ENCODE peak calls at places on chromosomes 2 and 18, in nine cellular contexts. B is body of pancreas, N is K562, D is psoas muscle, V is HCT116, U is IMR-90, R is right lobe of liver, I is tibial artery, T is upper lobe of right lung. Q is an unnamed sample. For H3K9me3, the result is how much of the 10 kb centered on the place peaks cover.

GRCh38 chr2:143161982-143162837 is 33.0 kb downstream of the ARHGAP15 start:
- DNase-seq in B (peak), N (no peak), D (peak), V (peak), U (peak), R (no peak), I (no peak), T (no peak), Q (no peak)

GRCh38 chr18:46211816-46212215 is 107.6 kb downstream of the HAUS1 start:
- DNase-seq in B (no peak), N (peak), D (no peak), V (no peak), U (peak), R (no peak), I (no peak), T (no peak), Q (no peak)

GRCh38 chr2:118244686-118245085 is 156.4 kb downstream of the INSIG2 start:
- DNase-seq in B (no peak), N (no peak), D (no peak), V (no peak), U (no peak), R (no peak), I (no peak), T (no peak), Q (no peak)

GRCh38 chr2:74051504-74051903 is 66.8 kb downstream of the TET3 start:
- DNase-seq in B (no peak), N (no peak), D (no peak), V (no peak), U (no peak), R (no peak), I (no peak), T (no peak), Q (no peak)

GRCh38 chr18:63073481-63073880 is 246.1 kb downstream of the BCL2 start:
- DNase-seq in B (no peak), N (no peak), D (no peak), V (no peak), U (no peak), R (no peak), I (no peak), T (no peak), Q (no peak)

GRCh38 chr2:58107803-58108710 is 61.5 kb downstream of the VRK2 start:
- DNase-seq in B (no peak), N (no peak), D (no peak), V (peak), U (peak), R (no peak), I (no peak), T (no peak), Q (peak)

GRCh38 chr2:132372276-132372675 is 44.3 kb upstream of the GPR39 start:
- DNase-seq in B (no peak), N (no peak), D (no peak), V (no peak), U (no peak), R (no peak), I (no peak), T (no peak), Q (no peak)

GRCh38 chr18:22551536-22552151 is 133.9 kb upstream of the CTAGE1 start:
- DNase-seq in B (peak), N (no peak), D (no peak), V (peak), U (peak), R (no peak), I (no peak), T (no peak), Q (peak)

GRCh38 chr18:77177009-77177408 is 44.4 kb upstream of the MBP start:
- DNase-seq in B (no peak), N (no peak), D (no peak), V (no peak), U (peak), R (no peak), I (no peak), T (no peak), Q (no peak)

GRCh38 chr2:134773372-134774073 is 54.7 kb upstream of the TMEM163 start:
- DNase-seq in B (peak), N (no peak), D (no peak), V (no peak), U (no peak), R (no peak), I (no peak), T (no peak), Q (no peak)

GRCh38 chr2:241064008-241064801 is 37.9 kb downstream of the MTERF4 start:
- DNase-seq in B (peak), N (no peak), D (no peak), V (peak), U (no peak), R (no peak), I (no peak), T (peak), Q (peak)

GRCh38 chr18:75276813-75277628 is 66.4 kb downstream of the TSHZ1 start:
- DNase-seq in B (no peak), N (no peak), D (no peak), V (no peak), U (peak), R (no peak), I (no peak), T (no peak), Q (no peak)

DNA sequence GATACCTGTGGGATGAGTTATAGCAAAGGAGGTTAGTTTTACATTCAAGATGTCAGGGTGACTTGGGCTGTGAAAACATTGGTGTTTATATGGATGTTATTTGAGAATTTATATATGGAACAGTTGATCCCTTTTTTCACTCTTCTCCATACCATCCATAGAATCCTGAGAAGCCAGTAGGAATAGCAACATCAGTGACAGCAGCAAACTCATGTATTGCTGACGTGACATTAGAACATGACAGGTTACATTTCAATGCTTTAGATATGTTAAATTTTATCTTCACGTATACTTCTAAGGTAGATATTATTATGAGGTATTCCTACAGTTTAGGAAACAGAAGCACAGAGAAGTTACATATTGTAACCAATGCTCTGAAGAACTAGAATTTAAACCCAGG is 745.2 kb upstream of the GCFC2 start:
- DNase-seq in B (no peak), N (no peak), D (no peak), V (no peak), U (no peak), R (no peak), I (no peak), T (no peak), Q (no peak)
- H3K9me3 ChIP-seq in B (under half), N (under half), D (under half), V (under half), U (under half), R (under half), I (under half), T (under half), Q (under half)

DNA sequence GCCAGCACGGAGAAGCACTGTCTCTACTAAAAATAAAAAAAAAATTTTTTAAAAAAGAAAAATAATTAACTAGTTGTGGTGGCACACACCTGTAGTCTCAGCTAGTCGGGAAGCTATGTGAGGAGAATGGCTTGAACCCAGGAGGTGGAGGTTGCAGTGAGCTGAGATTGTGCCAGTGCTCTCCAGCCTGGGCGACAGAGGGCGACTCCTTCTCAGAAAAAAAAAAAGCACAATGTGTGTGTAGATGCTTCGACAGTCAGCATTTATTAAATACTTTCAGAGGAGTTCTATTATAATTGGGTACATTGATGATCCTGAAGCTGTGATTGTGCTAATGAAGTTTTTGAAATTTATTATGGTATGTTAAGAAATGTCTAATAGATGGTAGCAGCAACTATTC is 46.5 kb downstream of the XIRP2 start:
- DNase-seq in B (no peak), N (no peak), D (no peak), V (no peak), U (no peak), R (no peak), I (no peak), T (no peak), Q (no peak)
- TF ChIP-seq CTCF in B (no peak), N (no peak), D (no peak), V (no peak), U (no peak), R (no peak), I (no peak), T (no peak), Q (no peak)

GRCh38 chr2:30948120-30948519 is 140.9 kb upstream of the CAPN13 start:
- DNase-seq in B (no peak), N (no peak), D (no peak), V (no peak), U (no peak), R (no peak), I (no peak), T (no peak), Q (no peak)

GRCh38 chr2:30949435-30949834 is 142.2 kb upstream of the CAPN13 start:
- DNase-seq in B (no peak), N (no peak), D (no peak), V (no peak), U (no peak), R (no peak), I (no peak), T (no peak), Q (no peak)

GRCh38 chr2:30947686-30948085 is 140.4 kb upstream of the CAPN13 start:
- DNase-seq in B (no peak), N (no peak), D (no peak), V (no peak), U (no peak), R (no peak), I (no peak), T (no peak), Q (no peak)

GRCh38 chr2:30948857-30949256 is 141.6 kb upstream of the CAPN13 start:
- DNase-seq in B (no peak), N (no peak), D (no peak), V (no peak), U (no peak), R (no peak), I (no peak), T (no peak), Q (no peak)

DNA sequence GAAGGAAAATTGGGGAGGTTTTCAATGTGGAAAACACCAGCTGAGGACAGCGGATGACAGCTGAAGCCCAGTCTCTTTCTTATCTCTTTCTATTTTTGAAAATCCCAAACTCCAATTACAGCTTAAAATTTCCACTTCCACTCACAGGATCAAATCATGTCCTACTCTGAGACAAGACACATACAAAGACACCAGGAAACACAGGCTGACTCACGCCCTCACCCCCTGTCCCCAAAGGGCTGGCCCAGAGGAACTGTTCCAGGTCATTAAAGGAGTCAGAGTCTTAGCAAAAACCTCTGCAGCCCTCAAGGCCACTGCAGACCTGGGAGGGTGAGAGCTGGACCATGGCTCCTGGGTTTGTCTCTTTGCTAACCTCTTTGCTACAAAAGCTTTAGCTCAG is 143.1 kb upstream of the CAPN13 start:
- DNase-seq in B (no peak), N (no peak), D (no peak), V (no peak), U (no peak), R (no peak), I (no peak), T (no peak), Q (no peak)
- H3K9me3 ChIP-seq in B (under half), N (under half), D (under half), V (under half), U (under half), R (under half), I (under half), T (under half), Q (under half)

DNA sequence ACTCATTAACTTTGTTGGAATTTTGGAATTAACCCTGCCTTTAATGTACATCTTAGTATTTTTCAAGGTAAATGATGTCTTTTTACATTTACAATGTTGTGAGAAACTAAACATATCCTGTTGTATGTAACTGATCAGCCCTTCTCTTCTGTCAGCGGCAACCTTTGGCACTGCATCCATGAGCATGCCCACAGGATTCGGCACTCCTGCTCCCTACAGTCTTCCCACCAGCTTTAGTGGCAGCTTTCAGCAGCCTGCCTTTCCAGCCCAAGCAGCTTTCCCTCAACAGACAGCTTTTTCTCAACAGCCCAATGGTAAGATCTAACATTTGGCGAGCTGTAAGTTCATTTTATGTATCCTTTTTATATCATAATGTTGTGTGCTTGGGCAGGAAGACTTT is 46.9 kb upstream of the SCYGR2 start:
- DNase-seq in B (no peak), N (no peak), D (no peak), V (no peak), U (no peak), R (no peak), I (no peak), T (no peak), Q (no peak)
- TF ChIP-seq CTCF in B (no peak), N (no peak), D (no peak), V (no peak), U (no peak), R (no peak), I (no peak), T (no peak), Q (no peak)

DNA sequence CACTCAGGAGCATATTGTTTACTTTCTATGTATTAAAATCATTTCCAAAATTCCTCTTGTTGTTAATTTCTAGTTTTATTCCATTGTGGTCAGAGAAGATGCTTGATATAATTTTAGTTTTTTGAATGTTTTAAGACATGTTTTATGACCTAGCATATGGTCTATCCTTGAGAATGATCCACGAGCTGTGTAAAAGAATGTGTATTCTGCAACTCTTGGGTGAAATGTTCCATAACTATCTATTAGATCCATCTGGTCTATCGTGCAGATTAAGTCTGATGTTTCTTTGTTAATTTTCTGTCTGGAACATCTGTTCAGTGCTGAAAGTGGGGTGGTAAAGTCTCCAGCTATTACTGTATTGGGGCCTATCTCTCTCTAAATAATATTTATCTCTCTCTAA is 83.3 kb upstream of the EPAS1 start:
- DNase-seq in B (no peak), N (no peak), D (no peak), V (no peak), U (no peak), R (no peak), I (no peak), T (no peak), Q (no peak)
- H3K9me3 ChIP-seq in B (under half), N (under half), D (under half), V (under half), U (under half), R (under half), I (under half), T (under half), Q (under half)

DNA sequence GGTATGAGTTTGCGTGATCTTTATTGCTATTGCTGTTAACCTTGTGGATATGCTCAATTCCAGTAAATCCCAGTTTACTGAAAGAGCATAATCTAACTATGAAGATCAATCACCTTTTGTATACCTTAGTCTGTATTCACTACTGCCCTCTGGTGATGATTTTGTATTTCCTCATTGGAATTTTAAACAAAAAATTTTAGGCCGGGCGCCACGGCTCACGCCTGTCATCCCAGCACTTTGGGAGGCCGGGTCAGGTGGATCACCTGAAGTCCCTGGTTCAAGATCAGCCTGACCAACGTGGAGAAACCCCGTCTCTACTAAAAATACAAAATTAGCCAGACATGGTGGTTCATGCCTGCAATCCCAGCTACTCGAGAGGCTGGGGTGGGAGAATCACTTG is 5.1 kb downstream of the COMMD1 start:
- DNase-seq in B (peak), N (no peak), D (no peak), V (no peak), U (no peak), R (no peak), I (no peak), T (no peak), Q (no peak)
- TF ChIP-seq CTCF in B (peak), N (peak), D (peak), V (peak), U (peak), R (peak), I (no peak), T (peak), Q (peak)

GRCh38 chr2:75356857-75357256 is 157.5 kb upstream of the TACR1 start:
- DNase-seq in B (no peak), N (no peak), D (no peak), V (no peak), U (no peak), R (no peak), I (no peak), T (no peak), Q (no peak)
- H3K9me3 ChIP-seq in B (under half), N (under half), D (under half), V (under half), U (under half), R (under half), I (under half), T (under half), Q (under half)

DNA sequence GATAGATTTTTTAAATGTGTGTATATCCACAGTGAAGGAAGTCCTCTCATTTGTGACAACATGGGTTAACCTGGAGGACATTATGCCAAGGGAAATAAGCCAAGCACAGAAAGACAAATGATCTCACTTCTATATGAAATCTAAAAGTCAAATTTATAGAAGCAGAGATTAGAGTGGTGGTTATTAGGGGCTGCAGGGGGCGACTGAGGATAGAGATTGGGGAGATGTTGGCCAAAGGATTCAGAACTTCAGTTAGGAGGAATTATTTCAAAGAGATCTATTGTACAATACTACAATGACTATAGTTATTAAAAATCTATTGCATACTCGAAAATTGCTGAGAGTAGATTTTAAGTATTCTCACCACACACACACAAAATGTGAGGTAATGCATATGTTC is 252.4 kb upstream of the SLC39A10 start:
- DNase-seq in B (no peak), N (no peak), D (no peak), V (no peak), U (no peak), R (no peak), I (no peak), T (no peak), Q (no peak)
- TF ChIP-seq CTCF in B (no peak), N (no peak), D (no peak), V (no peak), U (peak), R (no peak), I (peak), T (peak), Q (no peak)

DNA sequence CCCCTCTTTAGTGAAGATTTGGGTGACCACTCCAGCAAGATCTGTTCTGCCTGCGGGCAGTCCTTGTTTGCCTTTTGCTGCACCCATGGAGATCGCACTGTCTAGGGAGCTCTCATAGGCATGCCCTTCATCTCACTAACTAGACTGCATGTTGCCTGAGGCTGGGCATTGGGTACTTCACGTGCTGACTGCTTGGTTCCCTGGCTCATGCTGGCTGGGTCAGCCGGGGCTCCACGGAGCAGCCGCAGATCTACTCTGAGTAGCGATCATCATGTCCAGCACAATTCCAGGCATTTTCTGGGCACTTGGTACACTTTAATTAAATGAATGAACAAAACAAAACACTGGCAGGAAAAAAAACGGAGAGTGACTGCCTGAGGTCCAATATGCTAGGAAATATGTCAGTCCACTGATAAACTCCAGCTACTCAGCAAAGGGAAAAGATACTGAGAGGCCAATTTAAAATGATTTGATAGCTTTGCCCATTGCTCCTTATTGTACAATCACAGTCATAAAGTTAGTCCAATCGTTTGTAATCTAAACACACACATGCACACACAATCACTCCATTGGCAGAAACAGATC is 220.3 kb downstream of the C1D start:
- DNase-seq in B (no peak), N (no peak), D (no peak), V (no peak), U (no peak), R (no peak), I (no peak), T (no peak), Q (no peak)
- H3K9me3 ChIP-seq in B (under half), N (under half), D (under half), V (under half), U (under half), R (under half), I (under half), T (under half), Q (under half)